ENCODE peak calls at places on chromosome 12, in ten cellular contexts. One of them, this sample, is unnamed.

GRCh38 chr12:122079038-122079531 is 529 bp downstream of the MLXIP start:
- DNase-seq in activated T-cell treated with anti-CD3 and anti-CD28 coated beads, Interleukin-2, amount 50 U/mL, for 1 hour: peak; percentile 43
- DNase-seq in HCEC 1CT: no peak
- DNase-seq in stimulated activated CD4-positive, alpha-beta T cell treated with anti-CD3 and anti-CD28 coated beads, Interleukin-12 subunit alpha, Interleukin-12 subunit beta, amount 100 ng/mL, for 4 hours: no peak
- DNase-seq in naive B cell: no peak
- DNase-seq in NCI-H748 treated with DMSO at 0.1 percent for 48 hours: peak; percentile 6
- DNase-seq in GM20000: no peak
- DNase-seq in GM04504: no peak
- DNase-seq in activated T-helper 1 cell treated with Interleukin-2 at 50 U/mL for 16 hours: no peak
- DNase-seq in prostate gland: no peak
- DNase-seq in this sample: peak; percentile 39

GRCh38 chr12:15700595-15700994 is 88.6 kb downstream of the EPS8 start:
- DNase-seq in activated T-cell treated with anti-CD3 and anti-CD28 coated beads, Interleukin-2, amount 50 U/mL, for 1 hour: no peak
- DNase-seq in HCEC 1CT: peak; percentile 97
- DNase-seq in stimulated activated CD4-positive, alpha-beta T cell treated with anti-CD3 and anti-CD28 coated beads, Interleukin-12 subunit alpha, Interleukin-12 subunit beta, amount 100 ng/mL, for 4 hours: no peak
- DNase-seq in naive B cell: no peak
- DNase-seq in NCI-H748 treated with DMSO at 0.1 percent for 48 hours: no peak
- DNase-seq in GM20000: peak; percentile 19
- DNase-seq in GM04504: peak; percentile 70
- DNase-seq in activated T-helper 1 cell treated with Interleukin-2 at 50 U/mL for 16 hours: no peak
- DNase-seq in prostate gland: no peak
- DNase-seq in this sample: peak; percentile 93

GRCh38 chr12:10557766-10558165 is 52.1 kb downstream of the EIF2S3B start:
- DNase-seq in activated T-cell treated with anti-CD3 and anti-CD28 coated beads, Interleukin-2, amount 50 U/mL, for 1 hour: no peak
- DNase-seq in HCEC 1CT: no peak
- DNase-seq in stimulated activated CD4-positive, alpha-beta T cell treated with anti-CD3 and anti-CD28 coated beads, Interleukin-12 subunit alpha, Interleukin-12 subunit beta, amount 100 ng/mL, for 4 hours: no peak
- DNase-seq in naive B cell: no peak
- DNase-seq in NCI-H748 treated with DMSO at 0.1 percent for 48 hours: no peak
- DNase-seq in GM20000: peak; percentile 29
- DNase-seq in GM04504: no peak
- DNase-seq in activated T-helper 1 cell treated with Interleukin-2 at 50 U/mL for 16 hours: no peak
- DNase-seq in prostate gland: no peak
- DNase-seq in this sample: no peak

GRCh38 chr12:9404469-9405260 is 196.5 kb upstream of the PZP start:
- DNase-seq in activated T-cell treated with anti-CD3 and anti-CD28 coated beads, Interleukin-2, amount 50 U/mL, for 1 hour: no peak
- DNase-seq in HCEC 1CT: no peak
- DNase-seq in stimulated activated CD4-positive, alpha-beta T cell treated with anti-CD3 and anti-CD28 coated beads, Interleukin-12 subunit alpha, Interleukin-12 subunit beta, amount 100 ng/mL, for 4 hours: no peak
- DNase-seq in naive B cell: no peak
- DNase-seq in NCI-H748 treated with DMSO at 0.1 percent for 48 hours: no peak
- DNase-seq in GM20000: peak; percentile 46
- DNase-seq in GM04504: no peak
- DNase-seq in activated T-helper 1 cell treated with Interleukin-2 at 50 U/mL for 16 hours: no peak
- DNase-seq in prostate gland: no peak
- DNase-seq in this sample: no peak

GRCh38 chr12:93419388-93420034 is 22.2 kb downstream of the UBE2N start:
- DNase-seq in activated T-cell treated with anti-CD3 and anti-CD28 coated beads, Interleukin-2, amount 50 U/mL, for 1 hour: no peak
- DNase-seq in HCEC 1CT: peak; percentile 67
- DNase-seq in stimulated activated CD4-positive, alpha-beta T cell treated with anti-CD3 and anti-CD28 coated beads, Interleukin-12 subunit alpha, Interleukin-12 subunit beta, amount 100 ng/mL, for 4 hours: no peak
- DNase-seq in naive B cell: peak; percentile 43
- DNase-seq in NCI-H748 treated with DMSO at 0.1 percent for 48 hours: peak; percentile 56
- DNase-seq in GM20000: peak; percentile 24
- DNase-seq in GM04504: no peak
- DNase-seq in activated T-helper 1 cell treated with Interleukin-2 at 50 U/mL for 16 hours: no peak
- DNase-seq in prostate gland: no peak
- DNase-seq in this sample: peak; percentile 76

GRCh38 chr12:88946377-88946997 is 366.2 kb upstream of the KITLG start:
- DNase-seq in activated T-cell treated with anti-CD3 and anti-CD28 coated beads, Interleukin-2, amount 50 U/mL, for 1 hour: no peak
- DNase-seq in HCEC 1CT: peak; percentile 89
- DNase-seq in stimulated activated CD4-positive, alpha-beta T cell treated with anti-CD3 and anti-CD28 coated beads, Interleukin-12 subunit alpha, Interleukin-12 subunit beta, amount 100 ng/mL, for 4 hours: no peak
- DNase-seq in naive B cell: no peak
- DNase-seq in NCI-H748 treated with DMSO at 0.1 percent for 48 hours: no peak
- DNase-seq in GM20000: no peak
- DNase-seq in GM04504: peak; percentile 83
- DNase-seq in activated T-helper 1 cell treated with Interleukin-2 at 50 U/mL for 16 hours: no peak
- DNase-seq in prostate gland: no peak
- DNase-seq in this sample: peak; percentile 89

GRCh38 chr12:52171950-52172512 is 19.8 kb downstream of the KRT80 start:
- DNase-seq in activated T-cell treated with anti-CD3 and anti-CD28 coated beads, Interleukin-2, amount 50 U/mL, for 1 hour: no peak
- DNase-seq in HCEC 1CT: peak; percentile 11
- DNase-seq in stimulated activated CD4-positive, alpha-beta T cell treated with anti-CD3 and anti-CD28 coated beads, Interleukin-12 subunit alpha, Interleukin-12 subunit beta, amount 100 ng/mL, for 4 hours: no peak
- DNase-seq in naive B cell: no peak
- DNase-seq in NCI-H748 treated with DMSO at 0.1 percent for 48 hours: no peak
- DNase-seq in GM20000: no peak
- DNase-seq in GM04504: no peak
- DNase-seq in activated T-helper 1 cell treated with Interleukin-2 at 50 U/mL for 16 hours: no peak
- DNase-seq in prostate gland: no peak
- DNase-seq in this sample: no peak

GRCh38 chr12:93571854-93572711 is at the start of gene SOCS2:
- DNase-seq in activated T-cell treated with anti-CD3 and anti-CD28 coated beads, Interleukin-2, amount 50 U/mL, for 1 hour: peak; percentile 56
- DNase-seq in HCEC 1CT: peak; percentile 38
- DNase-seq in stimulated activated CD4-positive, alpha-beta T cell treated with anti-CD3 and anti-CD28 coated beads, Interleukin-12 subunit alpha, Interleukin-12 subunit beta, amount 100 ng/mL, for 4 hours: peak; percentile 26
- DNase-seq in naive B cell: peak; percentile 15
- DNase-seq in NCI-H748 treated with DMSO at 0.1 percent for 48 hours: peak; percentile 14
- DNase-seq in GM20000: peak; percentile 64
- DNase-seq in GM04504: no peak
- DNase-seq in activated T-helper 1 cell treated with Interleukin-2 at 50 U/mL for 16 hours: no peak
- DNase-seq in prostate gland: peak; percentile 41
- DNase-seq in this sample: peak; percentile 8

GRCh38 chr12:63814146-63814774 is 30.2 kb upstream of the SRGAP1 start:
- DNase-seq in activated T-cell treated with anti-CD3 and anti-CD28 coated beads, Interleukin-2, amount 50 U/mL, for 1 hour: no peak
- DNase-seq in HCEC 1CT: no peak
- DNase-seq in stimulated activated CD4-positive, alpha-beta T cell treated with anti-CD3 and anti-CD28 coated beads, Interleukin-12 subunit alpha, Interleukin-12 subunit beta, amount 100 ng/mL, for 4 hours: no peak
- DNase-seq in naive B cell: no peak
- DNase-seq in NCI-H748 treated with DMSO at 0.1 percent for 48 hours: peak; percentile 71
- DNase-seq in GM20000: no peak
- DNase-seq in GM04504: no peak
- DNase-seq in activated T-helper 1 cell treated with Interleukin-2 at 50 U/mL for 16 hours: no peak
- DNase-seq in prostate gland: no peak
- DNase-seq in this sample: no peak

GRCh38 chr12:28683371-28683770 is 465.7 kb upstream of the FAR2 start:
- DNase-seq in activated T-cell treated with anti-CD3 and anti-CD28 coated beads, Interleukin-2, amount 50 U/mL, for 1 hour: no peak
- DNase-seq in HCEC 1CT: no peak
- DNase-seq in stimulated activated CD4-positive, alpha-beta T cell treated with anti-CD3 and anti-CD28 coated beads, Interleukin-12 subunit alpha, Interleukin-12 subunit beta, amount 100 ng/mL, for 4 hours: no peak
- DNase-seq in naive B cell: no peak
- DNase-seq in NCI-H748 treated with DMSO at 0.1 percent for 48 hours: no peak
- DNase-seq in GM20000: no peak
- DNase-seq in GM04504: no peak
- DNase-seq in activated T-helper 1 cell treated with Interleukin-2 at 50 U/mL for 16 hours: no peak
- DNase-seq in prostate gland: no peak
- DNase-seq in this sample: no peak

GRCh38 chr12:53067074-53067992 is 11.9 kb downstream of the SPRYD3 start:
- DNase-seq in activated T-cell treated with anti-CD3 and anti-CD28 coated beads, Interleukin-2, amount 50 U/mL, for 1 hour: no peak
- DNase-seq in HCEC 1CT: no peak
- DNase-seq in stimulated activated CD4-positive, alpha-beta T cell treated with anti-CD3 and anti-CD28 coated beads, Interleukin-12 subunit alpha, Interleukin-12 subunit beta, amount 100 ng/mL, for 4 hours: no peak
- DNase-seq in naive B cell: no peak
- DNase-seq in NCI-H748 treated with DMSO at 0.1 percent for 48 hours: no peak
- DNase-seq in GM20000: no peak
- DNase-seq in GM04504: no peak
- DNase-seq in activated T-helper 1 cell treated with Interleukin-2 at 50 U/mL for 16 hours: no peak
- DNase-seq in prostate gland: no peak
- DNase-seq in this sample: peak; percentile 27

GRCh38 chr12:80711866-80712265 is 4.4 kb downstream of the MYF6 start:
- DNase-seq in activated T-cell treated with anti-CD3 and anti-CD28 coated beads, Interleukin-2, amount 50 U/mL, for 1 hour: no peak
- DNase-seq in HCEC 1CT: no peak
- DNase-seq in stimulated activated CD4-positive, alpha-beta T cell treated with anti-CD3 and anti-CD28 coated beads, Interleukin-12 subunit alpha, Interleukin-12 subunit beta, amount 100 ng/mL, for 4 hours: no peak
- DNase-seq in naive B cell: no peak
- DNase-seq in NCI-H748 treated with DMSO at 0.1 percent for 48 hours: no peak
- DNase-seq in GM20000: no peak
- DNase-seq in GM04504: no peak
- DNase-seq in activated T-helper 1 cell treated with Interleukin-2 at 50 U/mL for 16 hours: no peak
- DNase-seq in prostate gland: no peak
- DNase-seq in this sample: peak; percentile 25

GRCh38 chr12:94725375-94726168 is 75.2 kb upstream of the TMCC3 start:
- DNase-seq in activated T-cell treated with anti-CD3 and anti-CD28 coated beads, Interleukin-2, amount 50 U/mL, for 1 hour: no peak
- DNase-seq in HCEC 1CT: peak; percentile 76
- DNase-seq in stimulated activated CD4-positive, alpha-beta T cell treated with anti-CD3 and anti-CD28 coated beads, Interleukin-12 subunit alpha, Interleukin-12 subunit beta, amount 100 ng/mL, for 4 hours: no peak
- DNase-seq in naive B cell: no peak
- DNase-seq in NCI-H748 treated with DMSO at 0.1 percent for 48 hours: no peak
- DNase-seq in GM20000: no peak
- DNase-seq in GM04504: peak; percentile 4
- DNase-seq in activated T-helper 1 cell treated with Interleukin-2 at 50 U/mL for 16 hours: no peak
- DNase-seq in prostate gland: peak; percentile 13
- DNase-seq in this sample: peak; percentile 71

GRCh38 chr12:30877110-30877875 is 49.3 kb upstream of the TSPAN11 start:
- DNase-seq in activated T-cell treated with anti-CD3 and anti-CD28 coated beads, Interleukin-2, amount 50 U/mL, for 1 hour: no peak
- DNase-seq in HCEC 1CT: no peak
- DNase-seq in stimulated activated CD4-positive, alpha-beta T cell treated with anti-CD3 and anti-CD28 coated beads, Interleukin-12 subunit alpha, Interleukin-12 subunit beta, amount 100 ng/mL, for 4 hours: no peak
- DNase-seq in naive B cell: no peak
- DNase-seq in NCI-H748 treated with DMSO at 0.1 percent for 48 hours: peak; percentile 63
- DNase-seq in GM20000: no peak
- DNase-seq in GM04504: no peak
- DNase-seq in activated T-helper 1 cell treated with Interleukin-2 at 50 U/mL for 16 hours: no peak
- DNase-seq in prostate gland: peak; percentile 11
- DNase-seq in this sample: no peak

GRCh38 chr12:102197789-102198188 is at the start of gene PMCH:
- DNase-seq in activated T-cell treated with anti-CD3 and anti-CD28 coated beads, Interleukin-2, amount 50 U/mL, for 1 hour: no peak
- DNase-seq in HCEC 1CT: peak; percentile 70
- DNase-seq in stimulated activated CD4-positive, alpha-beta T cell treated with anti-CD3 and anti-CD28 coated beads, Interleukin-12 subunit alpha, Interleukin-12 subunit beta, amount 100 ng/mL, for 4 hours: no peak
- DNase-seq in naive B cell: no peak
- DNase-seq in NCI-H748 treated with DMSO at 0.1 percent for 48 hours: no peak
- DNase-seq in GM20000: peak; percentile 56
- DNase-seq in GM04504: no peak
- DNase-seq in activated T-helper 1 cell treated with Interleukin-2 at 50 U/mL for 16 hours: no peak
- DNase-seq in prostate gland: no peak
- DNase-seq in this sample: peak; percentile 87

GRCh38 chr12:66240106-66240820 is 51.2 kb downstream of the IRAK3 start:
- DNase-seq in activated T-cell treated with anti-CD3 and anti-CD28 coated beads, Interleukin-2, amount 50 U/mL, for 1 hour: no peak
- DNase-seq in HCEC 1CT: no peak
- DNase-seq in stimulated activated CD4-positive, alpha-beta T cell treated with anti-CD3 and anti-CD28 coated beads, Interleukin-12 subunit alpha, Interleukin-12 subunit beta, amount 100 ng/mL, for 4 hours: no peak
- DNase-seq in naive B cell: no peak
- DNase-seq in NCI-H748 treated with DMSO at 0.1 percent for 48 hours: no peak
- DNase-seq in GM20000: no peak
- DNase-seq in GM04504: no peak
- DNase-seq in activated T-helper 1 cell treated with Interleukin-2 at 50 U/mL for 16 hours: no peak
- DNase-seq in prostate gland: no peak
- DNase-seq in this sample: no peak

GRCh38 chr12:103848917-103849491 is 8.0 kb upstream of the NT5DC3 start:
- DNase-seq in activated T-cell treated with anti-CD3 and anti-CD28 coated beads, Interleukin-2, amount 50 U/mL, for 1 hour: no peak
- DNase-seq in HCEC 1CT: no peak
- DNase-seq in stimulated activated CD4-positive, alpha-beta T cell treated with anti-CD3 and anti-CD28 coated beads, Interleukin-12 subunit alpha, Interleukin-12 subunit beta, amount 100 ng/mL, for 4 hours: no peak
- DNase-seq in naive B cell: no peak
- DNase-seq in NCI-H748 treated with DMSO at 0.1 percent for 48 hours: no peak
- DNase-seq in GM20000: no peak
- DNase-seq in GM04504: no peak
- DNase-seq in activated T-helper 1 cell treated with Interleukin-2 at 50 U/mL for 16 hours: no peak
- DNase-seq in prostate gland: no peak
- DNase-seq in this sample: no peak

GRCh38 chr12:8779281-8779680 is 43.1 kb upstream of the A2ML1 start:
- DNase-seq in activated T-cell treated with anti-CD3 and anti-CD28 coated beads, Interleukin-2, amount 50 U/mL, for 1 hour: no peak
- DNase-seq in HCEC 1CT: no peak
- DNase-seq in stimulated activated CD4-positive, alpha-beta T cell treated with anti-CD3 and anti-CD28 coated beads, Interleukin-12 subunit alpha, Interleukin-12 subunit beta, amount 100 ng/mL, for 4 hours: no peak
- DNase-seq in naive B cell: no peak
- DNase-seq in NCI-H748 treated with DMSO at 0.1 percent for 48 hours: no peak
- DNase-seq in GM20000: no peak
- DNase-seq in GM04504: no peak
- DNase-seq in activated T-helper 1 cell treated with Interleukin-2 at 50 U/mL for 16 hours: no peak
- DNase-seq in prostate gland: no peak
- DNase-seq in this sample: peak; percentile 32

GRCh38 chr12:66438601-66439000 is 136.3 kb downstream of the HELB start:
- DNase-seq in activated T-cell treated with anti-CD3 and anti-CD28 coated beads, Interleukin-2, amount 50 U/mL, for 1 hour: no peak
- DNase-seq in HCEC 1CT: peak; percentile 50
- DNase-seq in stimulated activated CD4-positive, alpha-beta T cell treated with anti-CD3 and anti-CD28 coated beads, Interleukin-12 subunit alpha, Interleukin-12 subunit beta, amount 100 ng/mL, for 4 hours: no peak
- DNase-seq in naive B cell: no peak
- DNase-seq in NCI-H748 treated with DMSO at 0.1 percent for 48 hours: no peak
- DNase-seq in GM20000: no peak
- DNase-seq in GM04504: no peak
- DNase-seq in activated T-helper 1 cell treated with Interleukin-2 at 50 U/mL for 16 hours: no peak
- DNase-seq in prostate gland: no peak
- DNase-seq in this sample: no peak

GRCh38 chr12:59004466-59004865 is 84.2 kb upstream of the LRIG3 start:
- DNase-seq in activated T-cell treated with anti-CD3 and anti-CD28 coated beads, Interleukin-2, amount 50 U/mL, for 1 hour: no peak
- DNase-seq in HCEC 1CT: no peak
- DNase-seq in stimulated activated CD4-positive, alpha-beta T cell treated with anti-CD3 and anti-CD28 coated beads, Interleukin-12 subunit alpha, Interleukin-12 subunit beta, amount 100 ng/mL, for 4 hours: no peak
- DNase-seq in naive B cell: no peak
- DNase-seq in NCI-H748 treated with DMSO at 0.1 percent for 48 hours: peak; percentile 42
- DNase-seq in GM20000: no peak
- DNase-seq in GM04504: no peak
- DNase-seq in activated T-helper 1 cell treated with Interleukin-2 at 50 U/mL for 16 hours: no peak
- DNase-seq in prostate gland: no peak
- DNase-seq in this sample: no peak

GRCh38 chr12:8676651-8677050 is 14.0 kb upstream of the MFAP5 start:
- DNase-seq in activated T-cell treated with anti-CD3 and anti-CD28 coated beads, Interleukin-2, amount 50 U/mL, for 1 hour: no peak
- DNase-seq in HCEC 1CT: no peak
- DNase-seq in stimulated activated CD4-positive, alpha-beta T cell treated with anti-CD3 and anti-CD28 coated beads, Interleukin-12 subunit alpha, Interleukin-12 subunit beta, amount 100 ng/mL, for 4 hours: no peak
- DNase-seq in naive B cell: no peak
- DNase-seq in NCI-H748 treated with DMSO at 0.1 percent for 48 hours: no peak
- DNase-seq in GM20000: no peak
- DNase-seq in GM04504: no peak
- DNase-seq in activated T-helper 1 cell treated with Interleukin-2 at 50 U/mL for 16 hours: no peak
- DNase-seq in prostate gland: no peak
- DNase-seq in this sample: peak; percentile 73

GRCh38 chr12:105334568-105334967 is 4.1 kb downstream of the C12orf75 start:
- DNase-seq in activated T-cell treated with anti-CD3 and anti-CD28 coated beads, Interleukin-2, amount 50 U/mL, for 1 hour: no peak
- DNase-seq in HCEC 1CT: peak; percentile 69
- DNase-seq in stimulated activated CD4-positive, alpha-beta T cell treated with anti-CD3 and anti-CD28 coated beads, Interleukin-12 subunit alpha, Interleukin-12 subunit beta, amount 100 ng/mL, for 4 hours: no peak
- DNase-seq in naive B cell: no peak
- DNase-seq in NCI-H748 treated with DMSO at 0.1 percent for 48 hours: no peak
- DNase-seq in GM20000: no peak
- DNase-seq in GM04504: no peak
- DNase-seq in activated T-helper 1 cell treated with Interleukin-2 at 50 U/mL for 16 hours: no peak
- DNase-seq in prostate gland: no peak
- DNase-seq in this sample: no peak

GRCh38 chr12:128933039-128933438 is 79.8 kb downstream of the GLT1D1 start:
- DNase-seq in activated T-cell treated with anti-CD3 and anti-CD28 coated beads, Interleukin-2, amount 50 U/mL, for 1 hour: no peak
- DNase-seq in HCEC 1CT: no peak
- DNase-seq in stimulated activated CD4-positive, alpha-beta T cell treated with anti-CD3 and anti-CD28 coated beads, Interleukin-12 subunit alpha, Interleukin-12 subunit beta, amount 100 ng/mL, for 4 hours: no peak
- DNase-seq in naive B cell: no peak
- DNase-seq in NCI-H748 treated with DMSO at 0.1 percent for 48 hours: no peak
- DNase-seq in GM20000: no peak
- DNase-seq in GM04504: no peak
- DNase-seq in activated T-helper 1 cell treated with Interleukin-2 at 50 U/mL for 16 hours: no peak
- DNase-seq in prostate gland: no peak
- DNase-seq in this sample: no peak

GRCh38 chr12:122104844-122105243 is 26.3 kb downstream of the MLXIP start:
- DNase-seq in activated T-cell treated with anti-CD3 and anti-CD28 coated beads, Interleukin-2, amount 50 U/mL, for 1 hour: no peak
- DNase-seq in HCEC 1CT: no peak
- DNase-seq in stimulated activated CD4-positive, alpha-beta T cell treated with anti-CD3 and anti-CD28 coated beads, Interleukin-12 subunit alpha, Interleukin-12 subunit beta, amount 100 ng/mL, for 4 hours: no peak
- DNase-seq in naive B cell: no peak
- DNase-seq in NCI-H748 treated with DMSO at 0.1 percent for 48 hours: no peak
- DNase-seq in GM20000: no peak
- DNase-seq in GM04504: no peak
- DNase-seq in activated T-helper 1 cell treated with Interleukin-2 at 50 U/mL for 16 hours: no peak
- DNase-seq in prostate gland: no peak
- DNase-seq in this sample: no peak

GRCh38 chr12:94168041-94168440 is 19.7 kb downstream of the PLXNC1 start:
- DNase-seq in activated T-cell treated with anti-CD3 and anti-CD28 coated beads, Interleukin-2, amount 50 U/mL, for 1 hour: no peak
- DNase-seq in HCEC 1CT: no peak
- DNase-seq in stimulated activated CD4-positive, alpha-beta T cell treated with anti-CD3 and anti-CD28 coated beads, Interleukin-12 subunit alpha, Interleukin-12 subunit beta, amount 100 ng/mL, for 4 hours: no peak
- DNase-seq in naive B cell: no peak
- DNase-seq in NCI-H748 treated with DMSO at 0.1 percent for 48 hours: no peak
- DNase-seq in GM20000: no peak
- DNase-seq in GM04504: no peak
- DNase-seq in activated T-helper 1 cell treated with Interleukin-2 at 50 U/mL for 16 hours: no peak
- DNase-seq in prostate gland: no peak
- DNase-seq in this sample: no peak

GRCh38 chr12:6426882-6427671 is 17.7 kb upstream of the CD27 start:
- DNase-seq in activated T-cell treated with anti-CD3 and anti-CD28 coated beads, Interleukin-2, amount 50 U/mL, for 1 hour: peak; percentile 78
- DNase-seq in HCEC 1CT: no peak
- DNase-seq in stimulated activated CD4-positive, alpha-beta T cell treated with anti-CD3 and anti-CD28 coated beads, Interleukin-12 subunit alpha, Interleukin-12 subunit beta, amount 100 ng/mL, for 4 hours: peak; percentile 86
- DNase-seq in naive B cell: peak; percentile 89
- DNase-seq in NCI-H748 treated with DMSO at 0.1 percent for 48 hours: no peak
- DNase-seq in GM20000: peak; percentile 74
- DNase-seq in GM04504: no peak
- DNase-seq in activated T-helper 1 cell treated with Interleukin-2 at 50 U/mL for 16 hours: peak; percentile 65
- DNase-seq in prostate gland: no peak
- DNase-seq in this sample: no peak

GRCh38 chr12:77946541-77947021 is 115.9 kb downstream of the NAV3 start:
- DNase-seq in activated T-cell treated with anti-CD3 and anti-CD28 coated beads, Interleukin-2, amount 50 U/mL, for 1 hour: no peak
- DNase-seq in HCEC 1CT: no peak
- DNase-seq in stimulated activated CD4-positive, alpha-beta T cell treated with anti-CD3 and anti-CD28 coated beads, Interleukin-12 subunit alpha, Interleukin-12 subunit beta, amount 100 ng/mL, for 4 hours: no peak
- DNase-seq in naive B cell: no peak
- DNase-seq in NCI-H748 treated with DMSO at 0.1 percent for 48 hours: no peak
- DNase-seq in GM20000: no peak
- DNase-seq in GM04504: no peak
- DNase-seq in activated T-helper 1 cell treated with Interleukin-2 at 50 U/mL for 16 hours: no peak
- DNase-seq in prostate gland: no peak
- DNase-seq in this sample: no peak

GRCh38 chr12:122227341-122227740 is 1.5 kb upstream of the DIABLO start:
- DNase-seq in activated T-cell treated with anti-CD3 and anti-CD28 coated beads, Interleukin-2, amount 50 U/mL, for 1 hour: peak; percentile 58
- DNase-seq in HCEC 1CT: no peak
- DNase-seq in stimulated activated CD4-positive, alpha-beta T cell treated with anti-CD3 and anti-CD28 coated beads, Interleukin-12 subunit alpha, Interleukin-12 subunit beta, amount 100 ng/mL, for 4 hours: no peak
- DNase-seq in naive B cell: no peak
- DNase-seq in NCI-H748 treated with DMSO at 0.1 percent for 48 hours: peak; percentile 20
- DNase-seq in GM20000: no peak
- DNase-seq in GM04504: no peak
- DNase-seq in activated T-helper 1 cell treated with Interleukin-2 at 50 U/mL for 16 hours: no peak
- DNase-seq in prostate gland: no peak
- DNase-seq in this sample: no peak

This sample was measured in endothelial cell of umbilical vein.